ENCODE peak calls at places on chromosome 22, in ten cellular contexts. One of them, this sample, is unnamed.

GRCh38 chr22:20243545-20244249 is 24.4 kb downstream of the RTN4R start:
- DNase-seq in tibial nerve: no peak
- DNase-seq in prostate gland: peak; percentile 25
- DNase-seq in heart left ventricle: peak; percentile 85
- DNase-seq in body of pancreas: peak; percentile 50
- DNase-seq in Peyer's patch: no peak
- DNase-seq in HepG2: no peak
- DNase-seq in ovary: peak; percentile 76
- DNase-seq in esophagus squamous epithelium: no peak
- DNase-seq in IMR-90: peak; percentile 71
- DNase-seq in this sample: peak; percentile 84

GRCh38 chr22:40463017-40463631 is 92.7 kb downstream of the SGSM3 start:
- DNase-seq in ovary: no peak
- DNase-seq in body of pancreas: peak; percentile 22
- DNase-seq in prostate gland: no peak
- DNase-seq in HepG2: no peak
- DNase-seq in heart left ventricle: no peak
- DNase-seq in tibial nerve: no peak
- DNase-seq in Peyer's patch: no peak
- DNase-seq in esophagus squamous epithelium: no peak
- DNase-seq in IMR-90: no peak
- DNase-seq in this sample: no peak

GRCh38 chr22:23533328-23533762 is 46.7 kb downstream of the IGLL1 start:
- DNase-seq in body of pancreas: no peak
- DNase-seq in ovary: no peak
- DNase-seq in Peyer's patch: peak; percentile 68
- DNase-seq in esophagus squamous epithelium: no peak
- DNase-seq in prostate gland: no peak
- DNase-seq in tibial nerve: no peak
- DNase-seq in heart left ventricle: no peak
- DNase-seq in HepG2: peak; percentile 59
- DNase-seq in IMR-90: peak; percentile 10
- DNase-seq in this sample: no peak

GRCh38 chr22:23071163-23072034 is 1.1 kb downstream of the GNAZ start:
- DNase-seq in Peyer's patch: peak; percentile 43
- DNase-seq in body of pancreas: no peak
- DNase-seq in prostate gland: no peak
- DNase-seq in heart left ventricle: no peak
- DNase-seq in HepG2: no peak
- DNase-seq in IMR-90: no peak
- DNase-seq in esophagus squamous epithelium: no peak
- DNase-seq in ovary: no peak
- DNase-seq in tibial nerve: no peak
- DNase-seq in this sample: no peak

GRCh38 chr22:40076702-40077645 is 82.2 kb downstream of the FAM83F start:
- DNase-seq in prostate gland: no peak
- DNase-seq in ovary: no peak
- DNase-seq in body of pancreas: no peak
- DNase-seq in HepG2: no peak
- DNase-seq in Peyer's patch: no peak
- DNase-seq in tibial nerve: no peak
- DNase-seq in IMR-90: peak; percentile 43
- DNase-seq in heart left ventricle: no peak
- DNase-seq in esophagus squamous epithelium: no peak
- DNase-seq in this sample: no peak

GRCh38 chr22:41501209-41501608 is 32.3 kb downstream of the ACO2 start:
- DNase-seq in Peyer's patch: no peak
- DNase-seq in body of pancreas: no peak
- DNase-seq in prostate gland: no peak
- DNase-seq in tibial nerve: no peak
- DNase-seq in heart left ventricle: no peak
- DNase-seq in esophagus squamous epithelium: no peak
- DNase-seq in IMR-90: no peak
- DNase-seq in HepG2: peak; percentile 23
- DNase-seq in ovary: no peak
- DNase-seq in this sample: no peak

GRCh38 chr22:35733742-35734516 is 16.3 kb downstream of the APOL5 start:
- DNase-seq in esophagus squamous epithelium: no peak
- DNase-seq in IMR-90: no peak
- DNase-seq in HepG2: no peak
- DNase-seq in body of pancreas: peak; percentile 43
- DNase-seq in tibial nerve: no peak
- DNase-seq in ovary: no peak
- DNase-seq in heart left ventricle: peak; percentile 31
- DNase-seq in prostate gland: no peak
- DNase-seq in Peyer's patch: no peak
- DNase-seq in this sample: no peak

GRCh38 chr22:20488946-20489345 is 6.6 kb downstream of the KLHL22 start:
- DNase-seq in prostate gland: no peak
- DNase-seq in Peyer's patch: no peak
- DNase-seq in body of pancreas: no peak
- DNase-seq in ovary: no peak
- DNase-seq in heart left ventricle: no peak
- DNase-seq in HepG2: no peak
- DNase-seq in esophagus squamous epithelium: no peak
- DNase-seq in tibial nerve: no peak
- DNase-seq in IMR-90: no peak
- DNase-seq in this sample: no peak

GRCh38 chr22:24758164-24758799 is 16.2 kb downstream of the PIWIL3 start:
- DNase-seq in esophagus squamous epithelium: no peak
- DNase-seq in ovary: peak; percentile 38
- DNase-seq in IMR-90: peak; percentile 60
- DNase-seq in heart left ventricle: peak; percentile 50
- DNase-seq in Peyer's patch: no peak
- DNase-seq in HepG2: peak; percentile 34
- DNase-seq in body of pancreas: peak; percentile 58
- DNase-seq in prostate gland: peak; percentile 43
- DNase-seq in tibial nerve: peak; percentile 40
- DNase-seq in this sample: peak; percentile 51

GRCh38 chr22:34475886-34476285 is 555.6 kb upstream of the LARGE1 start:
- DNase-seq in heart left ventricle: no peak
- DNase-seq in tibial nerve: no peak
- DNase-seq in body of pancreas: no peak
- DNase-seq in esophagus squamous epithelium: no peak
- DNase-seq in prostate gland: no peak
- DNase-seq in ovary: no peak
- DNase-seq in IMR-90: no peak
- DNase-seq in Peyer's patch: no peak
- DNase-seq in HepG2: no peak
- DNase-seq in this sample: no peak

GRCh38 chr22:50532353-50532700 is 2.5 kb upstream of the TYMP start:
- DNase-seq in IMR-90: no peak
- DNase-seq in tibial nerve: no peak
- DNase-seq in esophagus squamous epithelium: no peak
- DNase-seq in heart left ventricle: peak; percentile 73
- DNase-seq in HepG2: no peak
- DNase-seq in body of pancreas: no peak
- DNase-seq in ovary: no peak
- DNase-seq in prostate gland: no peak
- DNase-seq in Peyer's patch: no peak
- DNase-seq in this sample: no peak

GRCh38 chr22:29003975-29004646 is 57.5 kb downstream of the C22orf31 start:
- DNase-seq in ovary: no peak
- DNase-seq in Peyer's patch: no peak
- DNase-seq in esophagus squamous epithelium: no peak
- DNase-seq in tibial nerve: no peak
- DNase-seq in HepG2: peak; percentile 43
- DNase-seq in IMR-90: no peak
- DNase-seq in heart left ventricle: no peak
- DNase-seq in prostate gland: peak; percentile 85
- DNase-seq in body of pancreas: peak; percentile 38
- DNase-seq in this sample: no peak

GRCh38 chr22:35202376-35202775 is 54.9 kb upstream of the HMGXB4 start:
- DNase-seq in heart left ventricle: no peak
- DNase-seq in IMR-90: no peak
- DNase-seq in HepG2: no peak
- DNase-seq in ovary: no peak
- DNase-seq in body of pancreas: no peak
- DNase-seq in tibial nerve: no peak
- DNase-seq in prostate gland: no peak
- DNase-seq in Peyer's patch: no peak
- DNase-seq in esophagus squamous epithelium: no peak
- DNase-seq in this sample: no peak

GRCh38 chr22:17542452-17542851 is 20.8 kb upstream of the SLC25A18 start:
- DNase-seq in tibial nerve: no peak
- DNase-seq in prostate gland: no peak
- DNase-seq in Peyer's patch: no peak
- DNase-seq in ovary: no peak
- DNase-seq in HepG2: no peak
- DNase-seq in body of pancreas: no peak
- DNase-seq in IMR-90: no peak
- DNase-seq in esophagus squamous epithelium: no peak
- DNase-seq in heart left ventricle: no peak
- DNase-seq in this sample: no peak

GRCh38 chr22:41106122-41106968 is 14.0 kb downstream of the EP300 start:
- DNase-seq in HepG2: peak; percentile 78
- DNase-seq in body of pancreas: no peak
- DNase-seq in IMR-90: peak; percentile 33
- DNase-seq in prostate gland: no peak
- DNase-seq in esophagus squamous epithelium: no peak
- DNase-seq in ovary: no peak
- DNase-seq in heart left ventricle: no peak
- DNase-seq in Peyer's patch: no peak
- DNase-seq in tibial nerve: no peak
- DNase-seq in this sample: peak; percentile 36

GRCh38 chr22:27116295-27116694 is 458.9 kb downstream of the MIAT start:
- DNase-seq in ovary: no peak
- DNase-seq in HepG2: no peak
- DNase-seq in prostate gland: peak; percentile 70
- DNase-seq in heart left ventricle: no peak
- DNase-seq in Peyer's patch: no peak
- DNase-seq in body of pancreas: no peak
- DNase-seq in IMR-90: no peak
- DNase-seq in tibial nerve: no peak
- DNase-seq in esophagus squamous epithelium: no peak
- DNase-seq in this sample: no peak

GRCh38 chr22:27113211-27114030 is 456.0 kb downstream of the MIAT start:
- DNase-seq in IMR-90: peak; percentile 97
- DNase-seq in Peyer's patch: no peak
- DNase-seq in esophagus squamous epithelium: no peak
- DNase-seq in body of pancreas: peak; percentile 87
- DNase-seq in ovary: no peak
- DNase-seq in HepG2: peak; percentile 63
- DNase-seq in prostate gland: peak; percentile 34
- DNase-seq in heart left ventricle: peak; percentile 40
- DNase-seq in tibial nerve: peak; percentile 39
- DNase-seq in this sample: peak; percentile 67

GRCh38 chr22:27115410-27115809 is 458.0 kb downstream of the MIAT start:
- DNase-seq in tibial nerve: no peak
- DNase-seq in IMR-90: no peak
- DNase-seq in Peyer's patch: no peak
- DNase-seq in esophagus squamous epithelium: no peak
- DNase-seq in heart left ventricle: no peak
- DNase-seq in body of pancreas: no peak
- DNase-seq in prostate gland: no peak
- DNase-seq in ovary: no peak
- DNase-seq in HepG2: no peak
- DNase-seq in this sample: no peak

GRCh38 chr22:27114186-27114585 is 456.8 kb downstream of the MIAT start:
- DNase-seq in Peyer's patch: no peak
- DNase-seq in tibial nerve: no peak
- DNase-seq in body of pancreas: no peak
- DNase-seq in prostate gland: no peak
- DNase-seq in IMR-90: no peak
- DNase-seq in HepG2: no peak
- DNase-seq in esophagus squamous epithelium: no peak
- DNase-seq in ovary: no peak
- DNase-seq in heart left ventricle: no peak
- DNase-seq in this sample: no peak

GRCh38 chr22:27115816-27116256 is 458.4 kb downstream of the MIAT start:
- DNase-seq in body of pancreas: peak; percentile 84
- DNase-seq in Peyer's patch: no peak
- DNase-seq in heart left ventricle: no peak
- DNase-seq in tibial nerve: no peak
- DNase-seq in IMR-90: peak; percentile 87
- DNase-seq in ovary: no peak
- DNase-seq in HepG2: peak; percentile 77
- DNase-seq in prostate gland: no peak
- DNase-seq in esophagus squamous epithelium: no peak
- DNase-seq in this sample: no peak
- H3K27ac ChIP-seq in body of pancreas: peak overlapping the region; percentile 8
- H3K27ac ChIP-seq in Peyer's patch: peak overlapping the region; percentile 9
- H3K27ac ChIP-seq in heart left ventricle: no peak overlapping the region
- H3K27ac ChIP-seq in tibial nerve: no peak overlapping the region
- H3K27ac ChIP-seq in IMR-90: no peak overlapping the region
- H3K27ac ChIP-seq in ovary: no peak overlapping the region
- H3K27ac ChIP-seq in HepG2: no peak overlapping the region
- H3K27ac ChIP-seq in prostate gland: no peak overlapping the region
- H3K27ac ChIP-seq in esophagus squamous epithelium: no peak overlapping the region
- H3K27ac ChIP-seq in this sample: no peak overlapping the region

GRCh38 chr22:43996170-43996980 is 27.7 kb upstream of the PARVB start:
- DNase-seq in Peyer's patch: peak; percentile 55
- DNase-seq in tibial nerve: peak; percentile 23
- DNase-seq in body of pancreas: peak; percentile 54
- DNase-seq in HepG2: no peak
- DNase-seq in IMR-90: no peak
- DNase-seq in prostate gland: no peak
- DNase-seq in esophagus squamous epithelium: peak; percentile 26
- DNase-seq in ovary: no peak
- DNase-seq in heart left ventricle: peak; percentile 70
- DNase-seq in this sample: no peak
- TF ChIP-seq POLR2A in Peyer's patch: no peak
- TF ChIP-seq POLR2A in tibial nerve: no peak
- TF ChIP-seq POLR2A in body of pancreas: no peak
- TF ChIP-seq POLR2A in HepG2: no peak
- TF ChIP-seq POLR2A in IMR-90: no peak
- TF ChIP-seq POLR2A in prostate gland: no peak
- TF ChIP-seq POLR2A in esophagus squamous epithelium: no peak
- TF ChIP-seq POLR2A in ovary: no peak
- TF ChIP-seq POLR2A in heart left ventricle: no peak
- TF ChIP-seq POLR2A in this sample: no peak

DNA sequence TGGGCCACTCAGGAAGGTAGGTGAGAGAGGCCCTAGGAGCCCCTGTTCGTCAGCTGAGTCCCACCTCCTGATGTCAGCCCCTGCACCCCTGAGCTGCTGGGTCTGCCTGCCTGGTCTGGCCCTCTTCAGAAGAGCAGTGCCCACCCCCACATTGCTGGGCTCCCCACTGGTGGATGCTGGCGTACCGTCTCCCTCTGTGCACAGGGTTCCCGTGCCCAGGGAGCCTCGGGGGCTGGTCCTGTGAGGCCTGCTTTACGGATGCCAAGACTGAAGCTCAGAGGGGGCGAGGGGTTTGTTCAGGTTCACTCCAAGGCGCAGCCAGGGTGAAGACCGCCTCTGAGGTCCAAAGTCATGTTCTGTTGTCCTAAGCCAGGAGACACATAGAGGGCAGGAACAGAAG is 44.7 kb upstream of the GCAT start:
- DNase-seq in body of pancreas: no peak
- DNase-seq in Peyer's patch: no peak
- DNase-seq in tibial nerve: no peak
- DNase-seq in heart left ventricle: no peak
- DNase-seq in prostate gland: no peak
- DNase-seq in HepG2: no peak
- DNase-seq in esophagus squamous epithelium: no peak
- DNase-seq in IMR-90: no peak
- DNase-seq in ovary: no peak
- DNase-seq in this sample: no peak
- H3K27ac ChIP-seq in body of pancreas: no peak overlapping the region
- H3K27ac ChIP-seq in Peyer's patch: no peak overlapping the region
- H3K27ac ChIP-seq in tibial nerve: no peak overlapping the region
- H3K27ac ChIP-seq in heart left ventricle: no peak overlapping the region
- H3K27ac ChIP-seq in prostate gland: no peak overlapping the region
- H3K27ac ChIP-seq in HepG2: no peak overlapping the region
- H3K27ac ChIP-seq in esophagus squamous epithelium: peak overlapping the region; percentile 26
- H3K27ac ChIP-seq in IMR-90: no peak overlapping the region
- H3K27ac ChIP-seq in ovary: no peak overlapping the region
- H3K27ac ChIP-seq in this sample: no peak overlapping the region

GRCh38 chr22:38713921-38714320 is 8.2 kb downstream of the GTPBP1 start:
- DNase-seq in body of pancreas: no peak
- DNase-seq in prostate gland: no peak
- DNase-seq in esophagus squamous epithelium: no peak
- DNase-seq in Peyer's patch: no peak
- DNase-seq in IMR-90: no peak
- DNase-seq in ovary: no peak
- DNase-seq in heart left ventricle: no peak
- DNase-seq in tibial nerve: no peak
- DNase-seq in HepG2: no peak
- DNase-seq in this sample: no peak
- TF ChIP-seq POLR2A in body of pancreas: no peak
- TF ChIP-seq POLR2A in prostate gland: no peak
- TF ChIP-seq POLR2A in esophagus squamous epithelium: no peak
- TF ChIP-seq POLR2A in Peyer's patch: no peak
- TF ChIP-seq POLR2A in IMR-90: no peak
- TF ChIP-seq POLR2A in ovary: no peak
- TF ChIP-seq POLR2A in heart left ventricle: no peak
- TF ChIP-seq POLR2A in tibial nerve: no peak
- TF ChIP-seq POLR2A in HepG2: no peak
- TF ChIP-seq POLR2A in this sample: no peak